ENCODE peak calls at places on chromosomes 4 and X, in four cellular contexts. P is cardiac muscle cell, U is psoas muscle, O is A549. L is an unnamed sample.

GRCh38 chr4:6568689-6569332 is 6.2 kb upstream of the MAN2B2 start:
- DNase-seq in P (peak), U (no peak), O (peak), L (no peak)

GRCh38 chr4:5371415-5372190 is 320.3 kb downstream of the STK32B start:
- DNase-seq in P (no peak), U (no peak), O (peak), L (no peak)

GRCh38 chr4:184420402-184420801 is 53.9 kb downstream of the IRF2 start:
- DNase-seq in P (no peak), U (no peak), O (no peak), L (no peak)

GRCh38 chr4:80608285-80608980 is 272.9 kb downstream of the CFAP299 start:
- DNase-seq in P (no peak), U (no peak), O (no peak), L (no peak)

GRCh38 chr4:38387348-38387747 is 276.7 kb upstream of the KLF3 start:
- DNase-seq in P (peak), U (peak), O (no peak), L (no peak)

GRCh38 chr4:139550724-139551429 is 5.1 kb downstream of the SETD7 start:
- DNase-seq in P (peak), U (no peak), O (no peak), L (no peak)

GRCh38 chr4:81447551-81448266 is 24.0 kb downstream of the RASGEF1B start:
- DNase-seq in P (peak), U (no peak), O (no peak), L (no peak)

GRCh38 chrX:74187211-74187610 is 116.8 kb upstream of the ZCCHC13 start:
- DNase-seq in P (no peak), U (no peak), O (no peak), L (no peak)

GRCh38 chr4:168574581-168575295 is 77.9 kb downstream of the PALLD start:
- DNase-seq in P (no peak), U (no peak), O (no peak), L (no peak)

GRCh38 chrX:44432641-44433040 is 89.2 kb upstream of the EFHC2 start:
- DNase-seq in P (peak), U (no peak), O (no peak), L (peak)

GRCh38 chr4:5084911-5085475 is 33.7 kb downstream of the STK32B start:
- DNase-seq in P (no peak), U (no peak), O (no peak), L (no peak)

GRCh38 chr4:186688150-186688943 is 35.3 kb downstream of the FAT1 start:
- DNase-seq in P (no peak), U (no peak), O (no peak), L (peak)

GRCh38 chr4:137417676-137418075 is 114.6 kb downstream of the PCDH18 start:
- DNase-seq in P (no peak), U (no peak), O (no peak), L (no peak)

GRCh38 chr4:104693601-104694201 is 199.0 kb upstream of the CXXC4 start:
- DNase-seq in P (peak), U (no peak), O (peak), L (no peak)

GRCh38 chr4:149987330-149987751 is 90.9 kb upstream of the DCLK2 start:
- DNase-seq in P (peak), U (no peak), O (no peak), L (no peak)

GRCh38 chrX:74949717-74950116 is 24.5 kb upstream of the NEXMIF start:
- DNase-seq in P (no peak), U (no peak), O (no peak), L (no peak)

GRCh38 chrX:2823795-2824386 is 4.8 kb upstream of the GYG2 start:
- DNase-seq in P (no peak), U (no peak), O (no peak), L (no peak)

GRCh38 chr4:101981756-101982155 is 191.2 kb downstream of the BANK1 start:
- DNase-seq in P (no peak), U (no peak), O (no peak), L (no peak)

GRCh38 chrX:101362757-101363156 is 14.2 kb upstream of the TIMM8A start:
- DNase-seq in P (no peak), U (no peak), O (no peak), L (no peak)

GRCh38 chr4:3771167-3771809 is 5.1 kb downstream of the ADRA2C start:
- DNase-seq in P (no peak), U (no peak), O (no peak), L (no peak)

GRCh38 chr4:179051211-179051610 is 1609.0 kb upstream of the AGA start:
- DNase-seq in P (no peak), U (no peak), O (no peak), L (no peak)

GRCh38 chr4:53775381-53775780 is 184.1 kb upstream of the LNX1 start:
- DNase-seq in P (no peak), U (no peak), O (no peak), L (no peak)

GRCh38 chrX:28670074-28670473 is 82.8 kb downstream of the IL1RAPL1 start:
- DNase-seq in P (no peak), U (no peak), O (no peak), L (no peak)

GRCh38 chr4:1582227-1582626 is 101.9 kb downstream of the FAM53A start:
- DNase-seq in P (no peak), U (peak), O (no peak), L (no peak)

GRCh38 chrX:68895339-68896250 is 66.8 kb downstream of the EFNB1 start:
- DNase-seq in P (peak), U (peak), O (peak), L (no peak)

GRCh38 chrX:68896581-68896980 is 67.8 kb downstream of the EFNB1 start:
- DNase-seq in P (no peak), U (no peak), O (no peak), L (no peak)

GRCh38 chrX:68892651-68893050 is 63.8 kb downstream of the EFNB1 start:
- DNase-seq in P (no peak), U (no peak), O (no peak), L (no peak)

GRCh38 chrX:68894142-68894512 is 65.3 kb downstream of the EFNB1 start:
- DNase-seq in P (no peak), U (peak), O (no peak), L (no peak)

GRCh38 chrX:68894513-68895338 is 65.9 kb downstream of the EFNB1 start:
- DNase-seq in P (peak), U (peak), O (no peak), L (peak)
- H3K4me3 ChIP-seq in P (no peak), U (peak), O (no peak), L (peak)

DNA sequence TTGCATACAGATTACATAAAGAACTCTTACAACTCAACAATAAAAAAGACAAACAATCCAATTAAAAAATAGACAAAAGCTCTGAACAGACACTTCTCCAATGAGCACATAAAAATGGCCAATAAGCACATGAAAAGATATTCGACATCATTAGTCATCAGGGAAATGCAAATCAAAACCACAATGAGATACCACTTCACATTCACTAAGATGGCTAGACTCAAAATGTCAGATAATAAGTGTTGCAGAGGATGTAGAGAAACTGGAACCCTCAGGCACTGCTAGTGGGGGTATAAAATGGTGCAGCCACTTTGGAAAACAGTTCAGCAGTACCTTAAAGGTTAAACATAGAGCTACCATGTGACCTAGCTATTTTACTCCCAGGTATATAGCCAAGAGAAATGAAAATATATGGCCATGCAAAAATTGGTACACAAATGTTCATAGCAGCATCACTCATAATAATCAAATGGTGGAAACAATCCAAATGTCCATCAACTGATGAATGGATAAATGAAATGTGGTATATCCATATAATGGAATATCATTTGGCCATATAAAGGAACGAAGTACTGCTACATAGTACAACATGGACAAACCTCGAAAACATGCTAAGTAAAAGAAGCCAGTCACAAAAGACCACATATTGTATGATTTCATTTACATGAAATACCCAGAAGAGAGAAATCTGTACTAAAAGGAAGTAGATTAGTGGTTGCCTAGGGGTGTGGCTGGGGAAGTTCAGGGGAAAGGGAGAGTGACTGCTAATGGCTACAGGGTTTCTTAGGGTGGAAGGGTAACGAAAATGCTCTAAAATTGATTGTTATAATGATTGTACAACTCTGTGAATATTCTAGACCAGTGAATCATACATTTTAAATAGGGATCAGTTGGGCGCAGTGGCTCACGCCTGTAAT is 29.3 kb downstream of the SASH3 start:
- DNase-seq in P (peak), U (no peak), O (no peak), L (no peak)
- H3K4me3 ChIP-seq in P (no peak), U (no peak), O (no peak), L (no peak)

GRCh38 chr4:68365068-68365467 is 15.2 kb upstream of the YTHDC1 start:
- DNase-seq in P (no peak), U (no peak), O (no peak), L (no peak)

GRCh38 chr4:68367835-68368234 is 17.9 kb upstream of the YTHDC1 start:
- DNase-seq in P (no peak), U (no peak), O (no peak), L (no peak)

GRCh38 chr4:68369474-68369805 is 19.6 kb upstream of the YTHDC1 start:
- DNase-seq in P (peak), U (no peak), O (peak), L (no peak)

GRCh38 chr4:68366600-68366999 is 16.7 kb upstream of the YTHDC1 start:
- DNase-seq in P (peak), U (no peak), O (no peak), L (no peak)

GRCh38 chr4:68368566-68369473 is 18.9 kb upstream of the YTHDC1 start:
- DNase-seq in P (peak), U (no peak), O (peak), L (no peak)
- H3K4me3 ChIP-seq in P (no peak), U (no peak), O (peak), L (no peak)

GRCh38 chr4:127618427-127618826 is 14.3 kb upstream of the INTU start:
- DNase-seq in P (no peak), U (no peak), O (no peak), L (no peak)

GRCh38 chr4:127623755-127624087 is 9.0 kb upstream of the INTU start:
- DNase-seq in P (peak), U (peak), O (peak), L (no peak)

GRCh38 chr4:127622621-127622922 is 10.2 kb upstream of the INTU start:
- DNase-seq in P (no peak), U (no peak), O (no peak), L (no peak)

GRCh38 chr4:127622923-127623754 is 9.6 kb upstream of the INTU start:
- DNase-seq in P (peak), U (peak), O (peak), L (no peak)

GRCh38 chr4:127624176-127624575 is 8.6 kb upstream of the INTU start:
- DNase-seq in P (no peak), U (no peak), O (no peak), L (no peak)
- H3K4me3 ChIP-seq in P (no peak), U (peak), O (no peak), L (no peak)

GRCh38 chr4:77834403-77834802 is 15.2 kb upstream of the CNOT6L start:
- DNase-seq in P (no peak), U (no peak), O (no peak), L (no peak)

GRCh38 chr4:77827343-77827742 is 8.2 kb upstream of the CNOT6L start:
- DNase-seq in P (no peak), U (no peak), O (no peak), L (no peak)

DNA sequence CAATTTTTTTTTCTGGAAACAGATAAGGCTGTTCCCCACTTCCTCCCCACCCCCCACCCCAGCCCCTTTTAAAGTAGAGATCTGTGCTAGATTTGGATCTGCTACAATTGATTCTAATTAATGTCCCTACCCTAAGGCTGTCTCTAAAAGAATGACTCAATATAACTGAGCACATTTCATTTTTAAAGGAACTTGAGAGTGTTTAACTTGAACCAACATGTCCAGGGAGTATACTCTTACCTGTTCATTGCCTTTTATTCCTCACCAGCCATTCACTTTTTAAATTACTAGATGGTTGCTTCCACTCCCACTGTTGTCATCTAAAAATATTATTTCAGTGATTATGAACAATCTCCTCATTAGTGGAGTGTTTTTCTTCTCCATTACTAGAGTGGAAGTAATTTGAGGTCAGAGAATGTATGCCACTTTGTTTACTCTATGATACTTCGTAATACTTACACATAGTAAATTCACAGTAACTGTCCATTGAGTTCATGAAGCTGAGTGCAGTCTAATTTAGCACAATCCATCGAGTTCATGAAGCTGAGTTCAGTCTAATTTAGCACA is 14.1 kb upstream of the CNOT6L start:
- DNase-seq in P (no peak), U (no peak), O (no peak), L (no peak)
- H3K4me3 ChIP-seq in P (no peak), U (no peak), O (no peak), L (no peak)

DNA sequence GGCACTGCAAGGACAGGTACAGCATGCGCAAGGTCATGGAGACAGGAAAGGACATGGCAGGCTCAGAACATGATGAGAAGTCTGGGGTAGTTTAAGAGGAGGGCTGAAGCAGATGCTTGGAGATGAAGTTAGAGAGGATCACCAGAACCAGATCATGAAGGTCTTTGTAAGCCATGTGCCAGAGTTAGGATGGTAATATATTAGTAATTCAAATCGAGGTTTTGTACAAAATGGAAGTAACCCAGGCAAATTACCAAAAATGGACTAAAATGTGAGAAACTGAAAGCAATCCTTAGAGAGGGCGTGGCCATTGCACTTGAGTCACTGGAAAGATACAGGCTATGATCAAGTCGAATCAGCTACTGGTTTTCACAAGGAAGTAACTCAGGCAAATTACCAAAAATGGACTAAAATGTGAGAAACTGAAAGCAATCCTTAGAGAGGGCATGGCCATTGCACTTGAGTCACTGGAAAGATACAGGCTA is 13.5 kb downstream of the RXFP1 start:
- DNase-seq in P (peak), U (no peak), O (peak), L (no peak)
- H3K4me3 ChIP-seq in P (no peak), U (no peak), O (no peak), L (no peak)

GRCh38 chrX:53089224-53089842 is 4.6 kb upstream of the KANTR start:
- DNase-seq in P (peak), U (peak), O (peak), L (no peak)
- H3K4me3 ChIP-seq in P (peak), U (peak), O (peak), L (no peak)

GRCh38 chrX:14095702-14096101 is 66.0 kb upstream of the GEMIN8 start:
- DNase-seq in P (peak), U (peak), O (peak), L (peak)
- H3K4me3 ChIP-seq in P (no peak), U (no peak), O (no peak), L (no peak)

GRCh38 chr4:24979554-24979953 is 51.2 kb downstream of the LGI2 start:
- DNase-seq in P (peak), U (no peak), O (no peak), L (no peak)
- H3K4me3 ChIP-seq in P (no peak), U (peak), O (no peak), L (no peak)

DNA sequence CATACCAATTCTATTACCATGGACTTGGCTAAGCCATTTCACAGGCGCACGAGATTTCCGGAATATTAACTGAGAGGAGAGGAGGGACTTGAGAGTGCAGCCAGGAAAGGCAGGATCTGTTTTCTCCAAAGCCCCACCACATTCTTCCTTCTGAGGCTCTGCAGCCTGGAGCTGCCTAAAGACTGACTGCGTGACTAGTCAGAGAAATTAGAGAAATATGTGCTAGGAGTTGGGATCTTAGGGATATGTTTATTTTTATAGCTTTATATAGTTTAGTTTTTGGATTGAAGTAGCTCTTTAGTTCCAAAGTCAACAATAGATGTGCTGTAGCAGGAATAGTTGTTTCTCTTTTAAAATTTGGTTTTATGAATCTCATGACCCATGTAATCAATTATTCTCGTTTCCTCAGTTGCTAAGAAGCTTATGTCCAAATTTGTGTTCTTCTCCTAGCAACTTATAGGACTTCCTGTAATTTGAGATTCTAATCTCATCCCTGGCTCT is 300.1 kb upstream of the DDX53 start:
- DNase-seq in P (no peak), U (no peak), O (no peak), L (no peak)
- H3K4me3 ChIP-seq in P (no peak), U (no peak), O (no peak), L (no peak)